ENCODE peak calls at places on chromosomes 2 and 18, in four cellular contexts. C is hepatocyte, E is esophagus squamous epithelium, K is spleen. J is an unnamed sample. For H3K9me3, the result is how much of the 10 kb centered on the place peaks cover.

GRCh38 chr2:161118722-161119121 is 41.5 kb upstream of the TANK start:
- DNase-seq in C (no peak), E (no peak), K (no peak), J (no peak)

GRCh38 chr2:1245193-1245592 is 168.1 kb upstream of the TPO start:
- DNase-seq in C (no peak), E (no peak), K (no peak), J (no peak)

GRCh38 chr2:37683926-37684780 is 12.7 kb upstream of the CDC42EP3 start:
- DNase-seq in C (no peak), E (no peak), K (no peak), J (no peak)

GRCh38 chr2:43270930-43271615 is 44.7 kb upstream of the ZFP36L2 start:
- DNase-seq in C (no peak), E (no peak), K (no peak), J (no peak)

GRCh38 chr2:32652555-32653209 is 24.8 kb downstream of the TTC27 start:
- DNase-seq in C (no peak), E (no peak), K (no peak), J (no peak)

GRCh38 chr18:7945882-7946281 is 378.8 kb downstream of the PTPRM start:
- DNase-seq in C (peak), E (no peak), K (no peak), J (no peak)

GRCh38 chr18:36648803-36649202 is 180.0 kb downstream of the TPGS2 start:
- DNase-seq in C (no peak), E (no peak), K (no peak), J (no peak)

GRCh38 chr2:45004569-45005181 is 4.6 kb downstream of the SIX2 start:
- DNase-seq in C (no peak), E (no peak), K (no peak), J (no peak)

GRCh38 chr2:8761529-8762164 is 75.8 kb downstream of the KIDINS220 start:
- DNase-seq in C (peak), E (no peak), K (no peak), J (no peak)

GRCh38 chr18:28331551-28331950 is 154.6 kb upstream of the CDH2 start:
- DNase-seq in C (no peak), E (no peak), K (no peak), J (no peak)

GRCh38 chr2:61268249-61268648 is 106.3 kb downstream of the C2orf74 start:
- DNase-seq in C (no peak), E (no peak), K (no peak), J (no peak)

GRCh38 chr2:78589871-78590270 is 435.6 kb upstream of the REG3G start:
- DNase-seq in C (no peak), E (no peak), K (no peak), J (no peak)

GRCh38 chr2:165745916-165746315 is 48.1 kb downstream of the GALNT3 start:
- DNase-seq in C (no peak), E (no peak), K (no peak), J (no peak)

GRCh38 chr18:37577051-37577611 is 11.5 kb upstream of the CELF4 start:
- DNase-seq in C (no peak), E (no peak), K (no peak), J (no peak)

GRCh38 chr18:54382733-54383252 is 25.1 kb downstream of the C18orf54 start:
- DNase-seq in C (no peak), E (no peak), K (no peak), J (no peak)

GRCh38 chr2:14494759-14495158 is 137.8 kb upstream of the LRATD1 start:
- DNase-seq in C (no peak), E (no peak), K (no peak), J (no peak)

GRCh38 chr2:32558492-32558891 is 69.4 kb upstream of the TTC27 start:
- DNase-seq in C (no peak), E (no peak), K (no peak), J (no peak)

GRCh38 chr2:9641641-9642040 is 10.8 kb upstream of the YWHAQ start:
- DNase-seq in C (no peak), E (no peak), K (no peak), J (no peak)

GRCh38 chr18:2536493-2536892 is 34.8 kb downstream of the METTL4 start:
- DNase-seq in C (peak), E (no peak), K (no peak), J (no peak)

GRCh38 chr2:24682357-24682756 is 110.8 kb downstream of the PTRHD1 start:
- DNase-seq in C (no peak), E (no peak), K (no peak), J (no peak)

GRCh38 chr18:40006553-40007073 is 1948.4 kb upstream of the PIK3C3 start:
- DNase-seq in C (no peak), E (no peak), K (no peak), J (no peak)

GRCh38 chr2:237546876-237547395 is 19.4 kb upstream of the PRLH start:
- DNase-seq in C (no peak), E (no peak), K (peak), J (no peak)

GRCh38 chr18:11994708-11995444 is 13.6 kb downstream of the IMPA2 start:
- DNase-seq in C (peak), E (no peak), K (peak), J (no peak)

GRCh38 chr2:63673865-63674533 is 85.2 kb downstream of the MDH1 start:
- DNase-seq in C (no peak), E (no peak), K (no peak), J (no peak)

GRCh38 chr2:69584127-69584889 is 59.2 kb downstream of the AAK1 start:
- DNase-seq in C (no peak), E (no peak), K (no peak), J (no peak)

GRCh38 chr2:136012315-136012714 is 26.9 kb upstream of the DARS1 start:
- DNase-seq in C (no peak), E (no peak), K (no peak), J (no peak)

GRCh38 chr18:27865431-27865830 is 311.5 kb downstream of the CDH2 start:
- DNase-seq in C (no peak), E (no peak), K (no peak), J (no peak)

GRCh38 chr2:8653485-8653884 is 28.4 kb upstream of the ID2 start:
- DNase-seq in C (no peak), E (no peak), K (peak), J (no peak)

GRCh38 chr2:224060783-224061482 is 21.8 kb upstream of the SERPINE2 start:
- DNase-seq in C (no peak), E (no peak), K (no peak), J (no peak)

GRCh38 chr2:170742896-170743529 is 27.2 kb upstream of the ERICH2 start:
- DNase-seq in C (no peak), E (no peak), K (no peak), J (no peak)

GRCh38 chr2:101741775-101742520 is 44.4 kb downstream of the MAP4K4 start:
- DNase-seq in C (peak), E (no peak), K (no peak), J (no peak)

GRCh38 chr2:8633735-8634313 is 48.0 kb upstream of the ID2 start:
- DNase-seq in C (peak), E (no peak), K (peak), J (no peak)

GRCh38 chr2:224433442-224433841 is 31.5 kb upstream of the FAM124B start:
- DNase-seq in C (no peak), E (no peak), K (no peak), J (no peak)

GRCh38 chr2:64978514-64979268 is 10.5 kb upstream of the SLC1A4 start:
- DNase-seq in C (no peak), E (no peak), K (no peak), J (no peak)

GRCh38 chr2:1420746-1421480 is 7.7 kb downstream of the TPO start:
- DNase-seq in C (no peak), E (no peak), K (no peak), J (no peak)

GRCh38 chr2:235085476-235085875 is 133.7 kb downstream of the SH3BP4 start:
- DNase-seq in C (no peak), E (no peak), K (no peak), J (no peak)

GRCh38 chr2:64207573-64207972 is 63.4 kb upstream of the PELI1 start:
- DNase-seq in C (no peak), E (no peak), K (no peak), J (no peak)

DNA sequence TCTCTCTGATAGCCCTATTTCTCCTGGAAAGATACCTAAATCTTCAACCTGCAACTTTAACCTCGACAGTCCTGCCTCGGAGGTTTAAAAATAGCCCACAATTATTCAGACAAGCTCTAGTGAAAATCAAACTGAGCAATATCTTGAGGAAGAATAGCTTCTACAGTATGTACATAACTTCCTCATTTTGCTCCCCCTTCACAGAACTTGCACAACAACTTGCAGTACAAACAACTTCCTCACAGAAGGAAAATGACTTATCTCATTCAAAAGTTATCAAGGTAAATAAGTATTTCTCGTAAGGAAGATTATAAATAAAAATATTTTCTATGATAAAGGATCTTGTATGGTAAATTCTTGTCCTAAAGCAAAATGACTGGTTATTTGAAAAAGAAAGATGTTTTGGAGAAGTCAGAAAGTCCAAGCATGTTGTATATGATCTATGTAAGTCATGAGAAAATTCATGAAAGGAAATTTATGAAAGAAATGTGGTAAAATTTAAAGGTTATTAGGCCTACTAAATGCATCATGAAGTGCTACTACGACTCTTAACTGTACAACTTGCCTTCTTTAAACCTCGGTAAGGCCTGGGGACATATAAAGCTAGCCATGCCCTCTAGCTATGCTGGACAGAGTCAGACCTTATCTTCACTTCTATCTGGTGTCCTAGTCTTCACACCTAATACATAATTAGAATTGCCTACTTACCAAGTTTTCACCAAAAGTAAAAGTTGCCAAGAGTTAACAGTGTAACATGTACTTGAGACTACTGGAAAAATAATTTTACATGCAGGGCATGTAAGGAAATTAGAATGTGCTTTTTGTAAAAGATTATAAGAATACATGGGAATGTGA is 394.5 kb downstream of the DLGAP1 start:
- DNase-seq in C (no peak), E (no peak), K (no peak), J (no peak)
- H3K9me3 ChIP-seq in C (under half), E (under half), K (under half), J (under half)

GRCh38 chr2:39368376-39368775 is 68.7 kb downstream of the MAP4K3 start:
- DNase-seq in C (no peak), E (no peak), K (no peak), J (no peak)

GRCh38 chr2:39361511-39361910 is 75.6 kb downstream of the MAP4K3 start:
- DNase-seq in C (no peak), E (no peak), K (no peak), J (no peak)

GRCh38 chr2:39359453-39360038 is 77.5 kb downstream of the MAP4K3 start:
- DNase-seq in C (no peak), E (no peak), K (no peak), J (no peak)

GRCh38 chr2:39356922-39357639 is 80.0 kb downstream of the MAP4K3 start:
- DNase-seq in C (no peak), E (no peak), K (no peak), J (no peak)

GRCh38 chr2:39362595-39362994 is 74.5 kb downstream of the MAP4K3 start:
- DNase-seq in C (no peak), E (no peak), K (no peak), J (no peak)
- H3K9me3 ChIP-seq in C (under half), E (under half), K (under half), J (under half)

GRCh38 chr2:88684519-88684918 is 7.0 kb upstream of the RPIA start:
- DNase-seq in C (no peak), E (no peak), K (no peak), J (no peak)
- H3K9me3 ChIP-seq in C (under half), E (under half), K (under half), J (under half)

GRCh38 chr18:77650799-77651385 is 401.2 kb downstream of the GALR1 start:
- DNase-seq in C (peak), E (no peak), K (peak), J (peak)
- H3K9me3 ChIP-seq in C (under half), E (under half), K (under half), J (under half)

DNA sequence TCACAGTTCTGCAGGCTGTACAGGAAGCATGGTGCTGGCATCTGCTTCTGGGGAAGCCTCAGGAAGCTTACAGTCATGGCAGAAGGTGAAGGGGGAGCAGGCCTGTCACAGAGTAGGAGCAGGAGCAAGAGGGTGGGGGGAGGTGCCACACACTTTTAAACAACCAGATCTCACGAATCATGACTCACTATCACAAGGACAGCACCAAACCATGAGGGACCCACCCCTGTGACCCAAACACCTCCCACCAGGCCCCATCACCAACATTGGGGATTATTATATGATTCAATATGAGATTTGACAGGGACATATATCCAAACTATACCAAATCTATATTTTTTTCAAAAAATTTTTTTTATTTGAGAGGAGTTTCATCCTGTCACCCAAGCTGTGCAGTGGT is 51.0 kb upstream of the GLS start:
- DNase-seq in C (no peak), E (no peak), K (no peak), J (no peak)
- H3K9me3 ChIP-seq in C (under half), E (under half), K (under half), J (under half)